ENCODE peak calls at places on chromosomes 12 and 14, in ten cellular contexts. T, E, F, H, G, K, C, I, M and O are unnamed samples.

GRCh38 chr12:62588916-62589315 is 122.3 kb downstream of the MON2 start:
- DNase-seq in K (no peak), M (no peak), E (peak; percentile 55), H (no peak), T (no peak), I (no peak), C (no peak), G (no peak), F (peak; percentile 51), O (no peak)

GRCh38 chr14:101007765-101008164 is 104.2 kb upstream of the RTL1 start:
- DNase-seq in C (no peak), I (no peak), K (no peak), E (no peak), T (no peak), H (no peak), F (no peak), G (no peak), M (peak; percentile 31), O (no peak)

GRCh38 chr12:6773662-6774351 is 1.5 kb downstream of the LAG3 start:
- DNase-seq in C (no peak), M (no peak), G (peak; percentile 79), F (no peak), I (no peak), H (no peak), T (peak; percentile 20), E (no peak), K (no peak), O (no peak)

GRCh38 chr12:9936597-9936996 is 4.4 kb upstream of the CLEC2A start:
- DNase-seq in G (no peak), H (no peak), M (no peak), T (no peak), C (no peak), I (no peak), E (no peak), K (no peak), F (no peak), O (no peak)

GRCh38 chr14:97726661-97727060 is 929.5 kb downstream of the VRK1 start:
- DNase-seq in E (no peak), H (no peak), K (no peak), G (no peak), I (no peak), M (no peak), C (no peak), F (no peak), T (no peak), O (no peak)

GRCh38 chr12:88237954-88238353 is 95.8 kb downstream of the TMTC3 start:
- DNase-seq in I (no peak), F (peak; percentile 8), M (peak; percentile 32), G (no peak), T (no peak), K (no peak), H (no peak), E (peak; percentile 65), C (no peak), O (no peak)

GRCh38 chr14:53591816-53592215 is 364.8 kb downstream of the BMP4 start:
- DNase-seq in I (no peak), K (no peak), C (no peak), E (no peak), H (no peak), F (peak; percentile 20), T (no peak), G (no peak), M (no peak), O (no peak)

GRCh38 chr12:57135939-57136338 is 7.7 kb downstream of the LRP1 start:
- DNase-seq in G (no peak), H (no peak), M (no peak), C (no peak), K (no peak), E (no peak), T (peak; percentile 3), I (no peak), F (peak; percentile 62), O (no peak)

GRCh38 chr12:99996095-99996494 is 11.4 kb upstream of the ANKS1B start:
- DNase-seq in I (no peak), C (no peak), G (no peak), K (no peak), H (no peak), E (no peak), T (peak; percentile 25), F (no peak), M (no peak), O (no peak)

GRCh38 chr14:74653386-74654138 is 41.5 kb upstream of the LTBP2 start:
- DNase-seq in K (no peak), F (peak; percentile 34), M (no peak), T (no peak), I (no peak), G (no peak), C (no peak), E (no peak), H (no peak), O (no peak)

GRCh38 chr14:97106166-97106565 is 309.0 kb downstream of the VRK1 start:
- DNase-seq in H (no peak), G (no peak), T (no peak), I (no peak), E (no peak), M (no peak), K (no peak), F (no peak), C (no peak), O (no peak)

GRCh38 chr14:72708708-72709475 is 185.0 kb downstream of the DPF3 start:
- DNase-seq in F (no peak), K (no peak), M (no peak), G (no peak), E (no peak), H (no peak), I (no peak), C (no peak), T (no peak), O (no peak)